ENCODE peak calls at places on chromosome 16, in six cellular contexts. E, Y, H, S, O and P are unnamed samples. For H3K4me1, the result is how much of the 10 kb centered on the place peaks cover.

GRCh38 chr16:74760007-74760767 is 14.4 kb downstream of the FA2H start:
- DNase-seq in E (peak), Y (no peak), H (no peak), S (no peak), O (no peak), P (no peak)

GRCh38 chr16:59698341-59698979 is 964.3 kb upstream of the GOT2 start:
- DNase-seq in E (peak), Y (no peak), H (no peak), S (no peak), O (no peak), P (no peak)

GRCh38 chr16:89373355-89374110 is 116.8 kb downstream of the ANKRD11 start:
- DNase-seq in E (peak), Y (peak), H (no peak), S (no peak), O (no peak), P (no peak)

GRCh38 chr16:11309895-11310633 is 28.9 kb upstream of the PRM1 start:
- DNase-seq in E (no peak), Y (no peak), H (peak), S (no peak), O (no peak), P (no peak)

GRCh38 chr16:48347191-48347860 is 37.9 kb downstream of the SIAH1 start:
- DNase-seq in E (no peak), Y (no peak), H (no peak), S (no peak), O (no peak), P (no peak)

GRCh38 chr16:81401035-81401950 is 43.3 kb upstream of the CMIP start:
- DNase-seq in E (peak), Y (peak), H (no peak), S (no peak), O (no peak), P (no peak)

GRCh38 chr16:84228321-84228838 is 11.4 kb downstream of the KCNG4 start:
- DNase-seq in E (peak), Y (peak), H (no peak), S (peak), O (peak), P (peak)

GRCh38 chr16:76035689-76036088 is 241.5 kb upstream of the CNTNAP4 start:
- DNase-seq in E (no peak), Y (no peak), H (no peak), S (no peak), O (no peak), P (peak)

GRCh38 chr16:87140211-87141200 is 176.7 kb downstream of the C16orf95 start:
- DNase-seq in E (no peak), Y (peak), H (no peak), S (no peak), O (no peak), P (no peak)

GRCh38 chr16:15037003-15037402 is 18.9 kb downstream of the NTAN1 start:
- DNase-seq in E (no peak), Y (no peak), H (no peak), S (no peak), O (no peak), P (no peak)

GRCh38 chr16:720990-721764 is at the start of gene ANTKMT:
- DNase-seq in E (peak), Y (peak), H (no peak), S (peak), O (peak), P (peak)

GRCh38 chr16:27717726-27718125 is 167.8 kb downstream of the KATNIP start:
- DNase-seq in E (no peak), Y (no peak), H (no peak), S (no peak), O (no peak), P (no peak)

GRCh38 chr16:89484088-89484501 is 6.3 kb downstream of the ANKRD11 start:
- DNase-seq in E (no peak), Y (no peak), H (no peak), S (no peak), O (no peak), P (no peak)

GRCh38 chr16:81319221-81319912 is 4.6 kb downstream of the GAN start:
- DNase-seq in E (peak), Y (no peak), H (no peak), S (no peak), O (no peak), P (no peak)

GRCh38 chr16:17282247-17282646 is 188.5 kb downstream of the XYLT1 start:
- DNase-seq in E (no peak), Y (no peak), H (no peak), S (no peak), O (no peak), P (no peak)

GRCh38 chr16:11367483-11367906 is 22.2 kb downstream of the RMI2 start:
- DNase-seq in E (no peak), Y (no peak), H (no peak), S (no peak), O (no peak), P (no peak)

GRCh38 chr16:49697631-49698030 is 158.3 kb downstream of the ZNF423 start:
- DNase-seq in E (no peak), Y (no peak), H (no peak), S (no peak), O (no peak), P (peak)

GRCh38 chr16:62576636-62577035 is 540.4 kb upstream of the CDH8 start:
- DNase-seq in E (no peak), Y (no peak), H (no peak), S (no peak), O (no peak), P (no peak)

GRCh38 chr16:25151996-25152395 is 40.5 kb downstream of the LCMT1 start:
- DNase-seq in E (peak), Y (no peak), H (no peak), S (no peak), O (no peak), P (no peak)

GRCh38 chr16:6634151-6634550 is 698.5 kb upstream of the RBFOX1 start:
- DNase-seq in E (no peak), Y (no peak), H (no peak), S (no peak), O (no peak), P (no peak)

GRCh38 chr16:30953511-30954124 is 3.9 kb upstream of the SETD1A start:
- DNase-seq in E (peak), Y (peak), H (no peak), S (peak), O (peak), P (peak)

GRCh38 chr16:62882552-62883221 is 846.4 kb upstream of the CDH8 start:
- DNase-seq in E (no peak), Y (no peak), H (no peak), S (no peak), O (no peak), P (no peak)

GRCh38 chr16:17784073-17784472 is 313.3 kb upstream of the XYLT1 start:
- DNase-seq in E (peak), Y (no peak), H (no peak), S (no peak), O (no peak), P (peak)

GRCh38 chr16:64092284-64092683 is 1029.6 kb downstream of the CDH11 start:
- DNase-seq in E (peak), Y (no peak), H (no peak), S (no peak), O (no peak), P (no peak)

GRCh38 chr16:49924078-49924477 is 68.2 kb upstream of the ZNF423 start:
- DNase-seq in E (no peak), Y (no peak), H (no peak), S (no peak), O (no peak), P (no peak)

GRCh38 chr16:4936181-4936990 is 562 bp downstream of the PPL start:
- DNase-seq in E (no peak), Y (no peak), H (no peak), S (peak), O (no peak), P (peak)

GRCh38 chr16:70778901-70779309 is 22.1 kb downstream of the VAC14 start:
- DNase-seq in E (peak), Y (peak), H (no peak), S (no peak), O (peak), P (peak)

GRCh38 chr16:15735610-15736009 is 85.6 kb downstream of the NDE1 start:
- DNase-seq in E (no peak), Y (no peak), H (no peak), S (no peak), O (no peak), P (no peak)

GRCh38 chr16:621526-622105 is 9.2 kb upstream of the WFIKKN1 start:
- DNase-seq in E (no peak), Y (no peak), H (no peak), S (no peak), O (no peak), P (no peak)

GRCh38 chr16:12513057-12513790 is 290.5 kb downstream of the CPPED1 start:
- DNase-seq in E (no peak), Y (no peak), H (no peak), S (no peak), O (no peak), P (no peak)

GRCh38 chr16:57797526-57798266 is 4.6 kb downstream of the KIFC3 start:
- DNase-seq in E (no peak), Y (no peak), H (no peak), S (peak), O (no peak), P (peak)

GRCh38 chr16:77062878-77063566 is 128.0 kb upstream of the MON1B start:
- DNase-seq in E (no peak), Y (no peak), H (no peak), S (no peak), O (no peak), P (peak)

GRCh38 chr16:87856796-87857228 is 12.5 kb downstream of the SLC7A5 start:
- DNase-seq in E (no peak), Y (no peak), H (no peak), S (no peak), O (no peak), P (no peak)

GRCh38 chr16:50955311-50955710 is 195.8 kb downstream of the SALL1 start:
- DNase-seq in E (no peak), Y (no peak), H (no peak), S (no peak), O (no peak), P (no peak)

GRCh38 chr16:12874135-12874534 is 27.3 kb upstream of the SHISA9 start:
- DNase-seq in E (peak), Y (no peak), H (no peak), S (no peak), O (no peak), P (no peak)

GRCh38 chr16:48434653-48435318 is 49.6 kb upstream of the SIAH1 start:
- DNase-seq in E (peak), Y (no peak), H (no peak), S (peak), O (no peak), P (no peak)

GRCh38 chr16:3131755-3132377 is 3.0 kb upstream of the ZNF213 start:
- DNase-seq in E (peak), Y (no peak), H (no peak), S (no peak), O (no peak), P (peak)
- TF ChIP-seq CTCF in E (peak), Y (peak), H (peak), S (peak), O (no peak), P (peak)

DNA sequence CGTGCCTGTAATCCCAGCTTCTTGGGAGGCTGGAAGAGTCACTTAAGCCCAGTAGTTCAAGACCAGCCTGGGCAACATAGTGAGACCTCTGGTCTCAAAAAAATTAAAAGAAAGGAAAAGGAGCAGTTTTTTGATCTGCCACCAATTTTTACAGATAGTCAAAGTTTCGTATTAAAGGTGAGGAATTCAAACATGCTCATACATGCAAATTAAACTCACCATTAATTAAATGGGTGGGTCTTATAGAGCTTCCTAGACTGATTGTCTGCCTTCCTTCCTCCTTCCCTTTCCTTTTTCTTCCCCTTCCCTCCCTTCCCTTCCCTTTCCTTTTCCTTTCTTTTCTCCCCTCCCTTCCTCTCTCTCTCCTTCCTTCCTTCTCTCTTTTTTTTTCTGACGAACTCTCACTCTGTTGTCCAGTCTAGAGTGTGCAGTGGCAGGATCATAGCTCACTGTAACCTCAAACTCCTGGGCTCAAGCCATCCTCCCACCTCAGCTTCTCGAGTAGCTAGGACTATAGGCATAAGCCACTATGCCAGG is 36.4 kb upstream of the VPS4A start:
- DNase-seq in E (no peak), Y (no peak), H (no peak), S (no peak), O (no peak), P (no peak)
- H3K4me1 ChIP-seq in E (under half), Y (under half), H (under half), S (under half), O (under half), P (under half)

DNA sequence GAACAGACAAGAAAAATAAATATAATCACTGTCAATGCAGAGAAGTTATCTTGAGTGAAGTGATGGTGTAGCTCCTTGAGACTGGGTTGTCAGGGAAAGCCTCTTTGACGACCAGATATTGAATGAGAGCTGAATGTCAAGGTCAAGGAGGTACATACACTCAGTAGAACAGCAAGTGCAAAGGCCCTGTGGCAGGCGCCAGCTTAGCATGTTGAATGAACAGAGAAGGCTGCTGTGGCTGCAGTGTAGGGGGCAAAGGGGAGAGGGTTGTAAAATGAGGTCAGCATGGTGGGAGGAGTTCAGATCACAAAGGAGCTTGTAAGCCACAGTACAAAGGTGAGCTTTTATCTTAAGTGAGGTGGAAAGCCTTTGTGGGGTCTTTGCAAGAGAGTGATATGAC is 111.5 kb downstream of the ZFHX3 start:
- DNase-seq in E (no peak), Y (no peak), H (no peak), S (no peak), O (no peak), P (no peak)
- H3K27ac ChIP-seq in E (no peak), Y (peak), H (no peak), S (no peak), O (no peak), P (no peak)

DNA sequence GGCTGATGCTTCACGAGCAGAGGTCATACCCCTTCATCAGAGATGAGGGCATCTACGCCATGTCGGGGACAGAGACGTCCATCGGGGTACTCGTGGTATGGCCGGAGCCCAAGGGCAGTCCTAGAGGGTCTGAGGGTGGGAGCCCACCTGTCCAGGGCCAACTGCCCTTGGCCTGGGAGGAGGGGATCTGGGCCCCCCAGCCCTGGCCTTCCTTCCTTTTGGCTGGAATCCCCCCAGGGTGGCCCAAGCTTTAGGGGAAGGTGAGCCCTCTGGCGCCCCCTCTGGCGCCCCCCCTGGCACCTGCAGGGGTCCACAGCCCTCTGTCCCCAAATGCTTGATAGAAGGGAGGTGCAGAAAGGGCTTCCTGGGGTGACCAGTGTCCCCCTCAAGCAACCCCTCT is 69.3 kb downstream of the SCNN1B start:
- DNase-seq in E (no peak), Y (no peak), H (no peak), S (no peak), O (no peak), P (peak)
- TF ChIP-seq CTCF in E (no peak), Y (no peak), H (no peak), S (no peak), O (no peak), P (peak)

DNA sequence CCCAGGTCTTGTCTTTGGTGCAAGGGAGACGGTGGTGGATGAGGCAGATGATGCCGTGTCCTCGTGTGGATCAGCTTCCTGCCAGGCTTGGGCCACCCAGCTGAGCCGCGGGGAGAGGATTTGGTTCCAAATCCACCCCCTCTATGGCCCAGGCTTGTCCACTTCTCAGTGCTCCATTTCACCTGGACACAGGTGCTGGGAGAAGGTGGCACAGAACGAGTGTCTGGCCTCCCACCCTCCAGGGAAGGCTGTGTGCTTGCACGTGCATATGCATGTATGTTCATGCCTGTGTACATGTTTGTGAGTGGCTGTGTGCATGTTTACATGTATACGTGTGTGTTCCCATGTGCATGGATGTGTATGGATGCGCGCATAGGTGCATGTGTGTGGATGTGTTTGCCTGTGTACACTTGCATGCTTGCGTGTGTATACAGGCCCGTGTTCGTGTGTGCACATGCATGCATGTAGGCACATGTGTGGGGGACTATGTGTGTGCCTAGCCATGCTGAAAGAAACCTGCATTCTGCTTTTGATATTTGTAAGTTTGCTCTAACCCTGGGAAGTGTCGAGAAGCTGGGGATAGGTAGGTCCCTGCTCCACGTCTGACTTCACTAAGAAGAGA is 196.3 kb downstream of the IRF8 start:
- DNase-seq in E (no peak), Y (no peak), H (no peak), S (no peak), O (no peak), P (no peak)
- H3K4me1 ChIP-seq in E (under half), Y (under half), H (under half), S (under half), O (under half), P (under half)

DNA sequence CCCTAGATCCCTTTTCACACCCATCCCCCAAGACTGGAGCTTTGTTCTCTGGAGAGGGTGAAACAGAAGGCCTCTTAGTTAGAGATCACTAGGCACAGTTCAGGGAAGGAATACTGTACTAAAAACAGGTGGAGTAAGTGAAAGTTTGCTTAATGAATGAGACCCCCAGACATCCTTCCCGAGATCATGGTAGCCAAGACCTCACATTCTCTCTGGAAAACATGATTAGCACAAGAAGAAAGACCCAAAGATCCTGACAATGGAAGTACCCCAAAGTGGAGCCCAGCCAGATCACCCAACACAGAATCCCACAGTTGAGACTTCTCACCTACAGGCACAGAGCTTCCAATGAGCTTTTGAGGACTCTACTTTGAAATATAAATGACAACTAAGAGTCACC is 3.4 kb upstream of the CMTM4 start:
- DNase-seq in E (no peak), Y (no peak), H (no peak), S (no peak), O (no peak), P (no peak)
- H3K27ac ChIP-seq in E (no peak), Y (no peak), H (no peak), S (no peak), O (no peak), P (no peak)

DNA sequence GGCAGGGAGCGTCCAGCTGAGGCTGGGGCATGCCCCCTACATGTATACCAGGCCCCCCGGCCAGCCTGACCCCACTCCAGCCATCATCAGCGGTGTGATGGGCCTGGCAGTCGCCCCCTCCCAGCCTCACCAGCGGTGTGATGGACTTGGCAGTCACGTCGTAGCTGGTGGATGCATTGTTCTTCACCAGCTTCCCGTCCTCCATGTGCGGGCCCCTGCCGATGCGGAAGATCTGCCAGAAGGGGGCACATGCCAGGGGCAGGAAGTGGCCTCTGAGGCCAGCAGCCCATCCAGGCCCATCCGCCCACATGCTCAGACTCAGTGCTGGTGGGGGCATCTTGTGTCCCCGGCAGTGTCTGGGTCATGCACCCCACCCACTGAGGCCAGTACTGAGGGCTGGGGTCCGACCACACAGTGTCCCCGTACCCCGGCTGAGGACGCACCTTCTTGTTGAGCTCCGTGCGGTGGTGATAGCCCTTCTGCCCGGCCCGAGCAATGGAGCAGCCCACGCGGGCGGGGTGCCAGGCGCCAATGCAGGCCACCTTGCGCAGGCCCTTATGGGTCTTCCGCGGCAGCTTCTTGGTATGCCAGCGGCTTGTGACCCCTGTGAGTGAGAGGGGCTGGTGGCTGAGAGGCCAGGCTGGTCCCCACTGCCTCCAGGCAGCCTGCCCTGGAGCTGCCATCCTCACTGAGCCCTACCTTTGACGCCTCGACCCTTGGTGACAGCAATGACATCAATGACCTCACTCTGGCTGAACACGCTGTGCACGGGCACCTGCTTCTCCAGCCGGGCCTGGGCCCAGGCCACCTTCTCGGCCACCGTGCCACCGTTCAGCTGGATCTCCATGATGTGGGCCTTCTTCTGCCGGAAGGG is 3.7 kb upstream of the MSRB1 start:
- DNase-seq in E (no peak), Y (no peak), H (no peak), S (peak), O (no peak), P (no peak)
- TF ChIP-seq CTCF in E (no peak), Y (no peak), H (no peak), S (no peak), O (no peak), P (no peak)

DNA sequence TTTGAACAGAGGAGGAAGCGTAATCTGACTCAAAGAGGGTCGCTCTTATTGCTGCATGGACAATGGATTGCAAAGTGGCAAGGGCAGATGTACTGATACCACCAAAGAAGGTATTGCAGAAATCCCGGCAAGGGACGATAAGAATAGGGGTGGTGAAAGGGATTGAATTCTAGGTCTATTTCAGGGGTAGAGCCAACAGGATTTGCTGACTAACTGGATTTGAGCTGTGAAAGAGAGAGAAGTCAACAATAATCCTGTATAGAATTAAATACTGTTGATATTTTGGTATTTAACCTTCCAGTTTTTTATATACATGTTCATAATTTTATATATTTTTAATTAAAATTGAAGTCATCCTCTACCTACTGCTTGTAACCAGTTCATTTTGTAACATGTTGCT is 19.4 kb upstream of the ABCA3 start:
- DNase-seq in E (no peak), Y (no peak), H (no peak), S (no peak), O (no peak), P (no peak)
- H3K4me1 ChIP-seq in E (under half), Y (under half), H (under half), S (under half), O (under half), P (under half)